ENCODE peak calls at places on chromosomes 12 and 14, in ten cellular contexts. J, G, R, S, N, V, B, I, X and A are unnamed samples.

GRCh38 chr12:16076553-16076952 is 165.4 kb downstream of the DERA start:
- DNase-seq in J (peak), G (no peak), R (no peak), S (peak), N (no peak), V (no peak), B (no peak), I (no peak), X (no peak), A (no peak)

GRCh38 chr12:47272412-47273190 is 192.8 kb upstream of the AMIGO2 start:
- DNase-seq in J (peak), G (no peak), R (no peak), S (no peak), N (no peak), V (no peak), B (no peak), I (no peak), X (no peak), A (no peak)

GRCh38 chr12:52398176-52398575 is 8.0 kb downstream of the KRT82 start:
- DNase-seq in J (no peak), G (no peak), R (no peak), S (no peak), N (no peak), V (no peak), B (no peak), I (no peak), X (no peak), A (no peak)

GRCh38 chr14:41605550-41606248 is 977 bp upstream of the LRFN5 start:
- DNase-seq in J (peak), G (no peak), R (no peak), S (no peak), N (no peak), V (peak), B (no peak), I (no peak), X (no peak), A (no peak)

GRCh38 chr14:99041141-99041819 is 230.7 kb downstream of the BCL11B start:
- DNase-seq in J (no peak), G (no peak), R (no peak), S (no peak), N (no peak), V (no peak), B (no peak), I (no peak), X (no peak), A (no peak)

GRCh38 chr14:73788871-73789590 is 62.6 kb upstream of the PTGR2 start:
- DNase-seq in J (peak), G (no peak), R (no peak), S (no peak), N (no peak), V (no peak), B (no peak), I (no peak), X (no peak), A (no peak)

GRCh38 chr12:62434504-62435336 is 31.9 kb upstream of the MON2 start:
- DNase-seq in J (no peak), G (no peak), R (no peak), S (peak), N (no peak), V (no peak), B (no peak), I (no peak), X (no peak), A (no peak)

GRCh38 chr14:89268514-89268913 is 148.5 kb downstream of the FOXN3 start:
- DNase-seq in J (no peak), G (no peak), R (no peak), S (no peak), N (no peak), V (no peak), B (no peak), I (no peak), X (no peak), A (no peak)

GRCh38 chr12:32507559-32508276 is 108.4 kb downstream of the FGD4 start:
- DNase-seq in J (no peak), G (no peak), R (no peak), S (no peak), N (no peak), V (no peak), B (no peak), I (no peak), X (no peak), A (no peak)

GRCh38 chr14:36767603-36768281 is 106.1 kb downstream of the PAX9 start:
- DNase-seq in J (no peak), G (no peak), R (no peak), S (no peak), N (no peak), V (no peak), B (no peak), I (no peak), X (no peak), A (no peak)

GRCh38 chr12:111426341-111427185 is 20.8 kb downstream of the SH2B3 start:
- DNase-seq in J (no peak), G (peak), R (no peak), S (no peak), N (peak), V (no peak), B (no peak), I (no peak), X (no peak), A (no peak)

GRCh38 chr12:83057436-83057835 is 370.7 kb downstream of the TMTC2 start:
- DNase-seq in J (no peak), G (no peak), R (no peak), S (no peak), N (no peak), V (no peak), B (no peak), I (no peak), X (no peak), A (no peak)

GRCh38 chr12:16675438-16675837 is 69.5 kb upstream of the LMO3 start:
- DNase-seq in J (no peak), G (no peak), R (no peak), S (no peak), N (no peak), V (no peak), B (no peak), I (no peak), X (no peak), A (no peak)

DNA sequence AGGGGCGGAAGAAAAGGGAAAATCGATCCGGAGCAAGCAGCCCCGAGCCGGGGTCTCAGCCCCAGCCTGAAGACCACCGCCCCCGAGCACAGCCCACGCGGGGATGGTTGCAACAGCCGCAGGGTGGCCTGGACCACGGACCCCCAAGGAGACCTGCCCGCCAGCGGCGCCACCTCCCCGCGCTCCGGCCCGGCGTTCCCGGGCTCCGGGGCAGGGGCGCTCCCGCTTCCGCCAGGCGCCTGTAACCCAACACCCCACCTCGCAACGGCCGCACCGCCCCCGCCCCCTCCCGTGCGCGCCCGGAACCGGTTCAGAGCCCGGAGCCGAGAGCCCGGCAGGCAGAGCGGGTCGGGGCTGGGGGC is 571 bp downstream of the ACTN1 start:
- DNase-seq in J (peak), G (no peak), R (peak), S (no peak), N (peak), V (peak), B (peak), I (peak), X (no peak), A (no peak)
- TF ChIP-seq CTCF in J (no peak), G (no peak), R (no peak), S (no peak), N (no peak), V (no peak), B (no peak), I (no peak), X (no peak), A (no peak)

GRCh38 chr14:51978566-51979398 is 10.6 kb upstream of the RTRAF start:
- DNase-seq in J (peak), G (peak), R (peak), S (peak), N (peak), V (peak), B (peak), I (peak), X (peak), A (peak)
- TF ChIP-seq CTCF in J (peak), G (peak), R (peak), S (peak), N (peak), V (peak), B (peak), I (peak), X (peak), A (peak)

DNA sequence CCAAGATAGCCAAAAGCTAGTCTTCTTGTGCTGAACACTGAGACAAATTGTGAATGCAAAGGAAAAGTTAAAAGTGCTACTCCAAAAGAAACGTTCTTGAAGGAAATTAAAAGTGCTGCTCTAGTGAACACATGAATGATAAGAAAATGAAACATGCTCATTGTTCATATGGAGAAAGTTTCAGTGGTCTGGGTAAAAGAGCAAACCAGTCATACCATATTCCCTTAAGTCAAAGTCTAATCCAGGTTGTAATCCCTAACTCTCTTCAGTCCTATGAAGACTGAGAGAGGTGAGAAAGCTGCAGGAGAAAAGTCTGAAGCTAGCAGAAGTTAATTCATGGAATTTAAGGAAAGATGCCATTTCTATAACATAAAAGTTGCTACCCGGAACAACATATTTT is 121.6 kb downstream of the MNAT1 start:
- DNase-seq in J (no peak), G (no peak), R (no peak), S (no peak), N (no peak), V (no peak), B (no peak), I (no peak), X (no peak), A (no peak)
- TF ChIP-seq CTCF in J (no peak), G (no peak), R (no peak), S (no peak), N (no peak), V (no peak), B (no peak), I (no peak), X (no peak), A (no peak)

GRCh38 chr14:61492474-61492873 is 171.1 kb downstream of the PRKCH start:
- DNase-seq in J (no peak), G (no peak), R (no peak), S (no peak), N (no peak), V (no peak), B (no peak), I (no peak), X (no peak), A (no peak)
- TF ChIP-seq CTCF in J (no peak), G (peak), R (no peak), S (no peak), N (no peak), V (no peak), B (no peak), I (peak), X (peak), A (no peak)